ENCODE peak calls at places on chromosomes 7 and 10, in four cellular contexts. I is HCEC 1CT; E is AG09309; R is activated naive CD4-positive, alpha-beta T cell. L is an unnamed sample.

GRCh38 chr10:29804025-29804852 is 169.5 kb upstream of the SVIL start:
- DNase-seq in E (peak), R (no peak), I (peak), L (peak)

GRCh38 chr7:129376076-129376777 is 58.0 kb upstream of the STRIP2 start:
- DNase-seq in I (peak), E (no peak), R (no peak), L (peak)

GRCh38 chr10:3801558-3802192 is 16.7 kb upstream of the KLF6 start:
- DNase-seq in E (no peak), I (no peak), R (no peak), L (no peak)

GRCh38 chr10:50637003-50637579 is 13.3 kb upstream of the SGMS1 start:
- DNase-seq in R (no peak), E (no peak), I (peak), L (peak)

GRCh38 chr7:74289660-74290589 is 718 bp downstream of the CLIP2 start:
- DNase-seq in E (no peak), R (no peak), I (peak), L (peak)

GRCh38 chr10:78264361-78264760 is 230.7 kb downstream of the RPS24 start:
- DNase-seq in R (no peak), I (no peak), E (no peak), L (no peak)

GRCh38 chr10:77160679-77161078 is 476.9 kb downstream of the KCNMA1 start:
- DNase-seq in R (no peak), E (peak), I (peak), L (peak)

GRCh38 chr7:33196194-33196593 is 66.8 kb downstream of the BBS9 start:
- DNase-seq in I (no peak), R (no peak), E (no peak), L (no peak)

GRCh38 chr10:133205146-133205545 is 24.9 kb upstream of the UTF1 start:
- DNase-seq in E (no peak), I (no peak), R (no peak), L (no peak)

GRCh38 chr7:93921607-93922446 is at the start of gene GNG11:
- DNase-seq in E (peak), R (peak), I (peak), L (peak)